ENCODE peak calls at places on chromosomes 3 and 15, in four cellular contexts. One of them, this sample, is unnamed.
A peak's percentile ranks its signal among the peaks of the same experiment; 100 is the strongest.

GRCh38 chr3:166304509-166305063 is 467.4 kb upstream of the BCHE start:
- DNase-seq in colonic mucosa: no peak
- DNase-seq in gastrocnemius medialis: no peak
- DNase-seq in A549: peak; percentile 43
- DNase-seq in this sample: no peak

GRCh38 chr3:184716652-184717607 is 5.1 kb upstream of the MAGEF1 start:
- DNase-seq in colonic mucosa: no peak
- DNase-seq in gastrocnemius medialis: no peak
- DNase-seq in A549: no peak
- DNase-seq in this sample: peak; percentile 32

GRCh38 chr3:143951351-143951971 is 20.2 kb upstream of the DIPK2A start:
- DNase-seq in colonic mucosa: no peak
- DNase-seq in gastrocnemius medialis: no peak
- DNase-seq in A549: peak; percentile 36
- DNase-seq in this sample: peak; percentile 33

GRCh38 chr15:93024293-93024692 is 64.7 kb downstream of the RGMA start:
- DNase-seq in colonic mucosa: no peak
- DNase-seq in gastrocnemius medialis: no peak
- DNase-seq in A549: no peak
- DNase-seq in this sample: no peak

GRCh38 chr3:32495085-32495484 is 7.6 kb downstream of the CMTM6 start:
- DNase-seq in colonic mucosa: no peak
- DNase-seq in gastrocnemius medialis: no peak
- DNase-seq in A549: no peak
- DNase-seq in this sample: no peak

GRCh38 chr15:81373996-81374395 is at the start of gene TMC3:
- DNase-seq in colonic mucosa: no peak
- DNase-seq in gastrocnemius medialis: no peak
- DNase-seq in A549: no peak
- DNase-seq in this sample: no peak

GRCh38 chr3:169430687-169431404 is 232.7 kb downstream of the MECOM start:
- DNase-seq in colonic mucosa: peak; percentile 36
- DNase-seq in gastrocnemius medialis: no peak
- DNase-seq in A549: peak; percentile 3
- DNase-seq in this sample: no peak

GRCh38 chr3:170967682-170968081 is 58.8 kb downstream of the SLC2A2 start:
- DNase-seq in colonic mucosa: no peak
- DNase-seq in gastrocnemius medialis: no peak
- DNase-seq in A549: no peak
- DNase-seq in this sample: no peak

GRCh38 chr3:101484805-101485620 is 28.0 kb downstream of the SENP7 start:
- DNase-seq in colonic mucosa: no peak
- DNase-seq in gastrocnemius medialis: no peak
- DNase-seq in A549: peak; percentile 11
- DNase-seq in this sample: no peak

GRCh38 chr15:32936283-32936918 is 218.6 kb downstream of the GREM1 start:
- DNase-seq in colonic mucosa: no peak
- DNase-seq in gastrocnemius medialis: no peak
- DNase-seq in A549: peak; percentile 52
- DNase-seq in this sample: no peak

GRCh38 chr3:12408984-12409383 is 75.3 kb upstream of the TSEN2 start:
- DNase-seq in colonic mucosa: no peak
- DNase-seq in gastrocnemius medialis: no peak
- DNase-seq in A549: no peak
- DNase-seq in this sample: no peak

GRCh38 chr3:12401208-12401607 is 83.1 kb upstream of the TSEN2 start:
- DNase-seq in colonic mucosa: no peak
- DNase-seq in gastrocnemius medialis: no peak
- DNase-seq in A549: no peak
- DNase-seq in this sample: no peak

GRCh38 chr3:12409625-12410596 is 74.4 kb upstream of the TSEN2 start:
- DNase-seq in colonic mucosa: peak; percentile 79
- DNase-seq in gastrocnemius medialis: no peak
- DNase-seq in A549: no peak
- DNase-seq in this sample: no peak

GRCh38 chr3:12400795-12401194 is 83.5 kb upstream of the TSEN2 start:
- DNase-seq in colonic mucosa: no peak
- DNase-seq in gastrocnemius medialis: no peak
- DNase-seq in A549: peak; percentile 11
- DNase-seq in this sample: no peak

DNA sequence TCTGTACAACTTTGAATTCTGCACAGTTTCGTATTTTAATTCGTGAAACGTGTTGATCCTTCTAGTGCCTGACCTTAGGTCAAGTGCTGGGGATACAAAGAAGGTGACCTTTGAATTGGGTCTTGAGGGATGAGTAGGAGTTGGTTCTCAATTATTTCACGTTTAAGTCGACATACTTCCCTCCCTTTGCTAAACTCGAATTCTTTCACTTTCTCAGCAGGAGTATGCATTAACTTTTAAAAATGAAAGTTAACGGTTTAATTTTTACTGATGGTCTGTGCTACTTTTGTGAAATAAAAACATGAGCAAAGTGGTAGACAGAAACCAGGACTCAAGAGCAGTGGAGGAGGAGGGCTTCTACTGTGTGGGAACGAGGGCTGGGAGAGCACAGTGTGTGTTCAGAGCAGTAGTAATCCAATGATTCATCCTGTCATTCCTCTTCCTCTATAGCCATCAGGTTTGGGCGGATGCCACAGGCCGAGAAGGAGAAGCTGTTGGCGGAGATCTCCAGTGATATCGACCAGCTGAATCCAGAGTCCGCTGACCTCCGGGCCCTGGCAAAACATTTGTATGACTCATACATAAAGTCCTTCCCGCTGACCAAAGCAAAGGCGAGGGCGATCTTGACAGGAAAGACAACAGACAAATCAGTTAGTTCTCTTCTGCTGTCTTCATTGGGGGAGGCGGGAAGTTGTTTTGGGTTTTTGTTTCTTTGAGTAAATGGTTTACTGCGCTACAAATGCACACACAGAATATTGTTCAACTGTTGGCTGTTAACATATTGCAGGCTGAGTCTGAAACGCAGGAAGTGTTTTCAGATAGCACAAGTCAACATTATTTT is 78.6 kb upstream of the TSEN2 start:
- DNase-seq in colonic mucosa: peak; percentile 90
- DNase-seq in gastrocnemius medialis: peak; percentile 58
- DNase-seq in A549: peak; percentile 90
- DNase-seq in this sample: no peak
- H3K4me3 ChIP-seq in colonic mucosa: no peak overlapping the region
- H3K4me3 ChIP-seq in gastrocnemius medialis: no peak overlapping the region
- H3K4me3 ChIP-seq in A549: peak overlapping the region; percentile 3
- H3K4me3 ChIP-seq in this sample: no peak overlapping the region

GRCh38 chr3:129341331-129342141 is 62.9 kb downstream of the HMCES start:
- DNase-seq in colonic mucosa: no peak
- DNase-seq in gastrocnemius medialis: no peak
- DNase-seq in A549: no peak
- DNase-seq in this sample: no peak

GRCh38 chr3:129345971-129346370 is 67.3 kb downstream of the HMCES start:
- DNase-seq in colonic mucosa: no peak
- DNase-seq in gastrocnemius medialis: no peak
- DNase-seq in A549: no peak
- DNase-seq in this sample: no peak

GRCh38 chr3:129344540-129345220 is 66.0 kb downstream of the HMCES start:
- DNase-seq in colonic mucosa: no peak
- DNase-seq in gastrocnemius medialis: no peak
- DNase-seq in A549: no peak
- DNase-seq in this sample: no peak

GRCh38 chr3:129345281-129345680 is 66.6 kb downstream of the HMCES start:
- DNase-seq in colonic mucosa: no peak
- DNase-seq in gastrocnemius medialis: no peak
- DNase-seq in A549: no peak
- DNase-seq in this sample: no peak

GRCh38 chr3:129343643-129344360 is 65.1 kb downstream of the HMCES start:
- DNase-seq in colonic mucosa: peak; percentile 32
- DNase-seq in gastrocnemius medialis: no peak
- DNase-seq in A549: peak; percentile 38
- DNase-seq in this sample: no peak
- TF ChIP-seq CTCF in colonic mucosa: peak; percentile 43
- TF ChIP-seq CTCF in gastrocnemius medialis: peak; percentile 65
- TF ChIP-seq CTCF in A549: peak; percentile 58
- TF ChIP-seq CTCF in this sample: no peak

GRCh38 chr3:123423806-123424205 is 25.1 kb downstream of the ADCY5 start:
- DNase-seq in colonic mucosa: no peak
- DNase-seq in gastrocnemius medialis: no peak
- DNase-seq in A549: no peak
- DNase-seq in this sample: peak; percentile 47
- H3K27ac ChIP-seq in colonic mucosa: no peak overlapping the region
- H3K27ac ChIP-seq in gastrocnemius medialis: no peak overlapping the region
- H3K27ac ChIP-seq in A549: no peak overlapping the region
- H3K27ac ChIP-seq in this sample: no peak overlapping the region

GRCh38 chr3:14145236-14145635 is 20.4 kb downstream of the TMEM43 start:
- DNase-seq in colonic mucosa: no peak
- DNase-seq in gastrocnemius medialis: no peak
- DNase-seq in A549: no peak
- DNase-seq in this sample: no peak
- H3K4me3 ChIP-seq in colonic mucosa: no peak overlapping the region
- H3K4me3 ChIP-seq in gastrocnemius medialis: no peak overlapping the region
- H3K4me3 ChIP-seq in A549: no peak overlapping the region
- H3K4me3 ChIP-seq in this sample: no peak overlapping the region

GRCh38 chr15:88335074-88335473 is 78.5 kb upstream of the NTRK3 start:
- DNase-seq in colonic mucosa: no peak
- DNase-seq in gastrocnemius medialis: no peak
- DNase-seq in A549: no peak
- DNase-seq in this sample: no peak
- TF ChIP-seq CTCF in colonic mucosa: no peak
- TF ChIP-seq CTCF in gastrocnemius medialis: no peak
- TF ChIP-seq CTCF in A549: no peak
- TF ChIP-seq CTCF in this sample: peak; percentile 48

GRCh38 chr3:111080357-111080937 is 8.8 kb downstream of the NECTIN3 start:
- DNase-seq in colonic mucosa: no peak
- DNase-seq in gastrocnemius medialis: no peak
- DNase-seq in A549: peak; percentile 33
- DNase-seq in this sample: no peak

GRCh38 chr3:111077384-111077783 is 5.8 kb downstream of the NECTIN3 start:
- DNase-seq in colonic mucosa: no peak
- DNase-seq in gastrocnemius medialis: no peak
- DNase-seq in A549: no peak
- DNase-seq in this sample: no peak

GRCh38 chr3:111076732-111077131 is 5.1 kb downstream of the NECTIN3 start:
- DNase-seq in colonic mucosa: no peak
- DNase-seq in gastrocnemius medialis: no peak
- DNase-seq in A549: no peak
- DNase-seq in this sample: no peak

GRCh38 chr3:111084911-111085310 is 13.3 kb downstream of the NECTIN3 start:
- DNase-seq in colonic mucosa: no peak
- DNase-seq in gastrocnemius medialis: no peak
- DNase-seq in A549: no peak
- DNase-seq in this sample: no peak

GRCh38 chr3:111081008-111081545 is 9.5 kb downstream of the NECTIN3 start:
- DNase-seq in colonic mucosa: no peak
- DNase-seq in gastrocnemius medialis: no peak
- DNase-seq in A549: no peak
- DNase-seq in this sample: no peak
- H3K27ac ChIP-seq in colonic mucosa: no peak overlapping the region
- H3K27ac ChIP-seq in gastrocnemius medialis: no peak overlapping the region
- H3K27ac ChIP-seq in A549: no peak overlapping the region
- H3K27ac ChIP-seq in this sample: no peak overlapping the region

DNA sequence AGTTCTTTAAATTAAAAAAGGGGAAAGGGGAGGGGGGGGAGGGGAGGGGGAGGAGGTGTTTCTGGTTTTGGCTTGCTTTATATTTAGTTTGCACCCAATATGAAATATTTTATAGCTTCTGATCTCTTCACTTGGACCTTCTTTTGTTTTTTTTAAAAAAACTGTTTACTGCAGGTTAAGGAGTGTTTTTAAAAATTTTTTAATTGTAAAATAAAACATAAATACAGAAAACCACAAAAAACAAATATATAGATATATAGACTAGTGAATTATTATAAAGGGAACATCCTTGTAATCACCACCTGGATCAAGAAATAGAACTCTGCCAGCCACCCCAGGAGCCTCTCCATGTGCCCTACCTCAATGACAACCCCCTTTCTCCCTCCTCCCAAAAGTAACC is 861 bp upstream of the MYLK start:
- DNase-seq in colonic mucosa: no peak
- DNase-seq in gastrocnemius medialis: no peak
- DNase-seq in A549: no peak
- DNase-seq in this sample: no peak
- H3K4me3 ChIP-seq in colonic mucosa: no peak overlapping the region
- H3K4me3 ChIP-seq in gastrocnemius medialis: no peak overlapping the region
- H3K4me3 ChIP-seq in A549: peak overlapping the region; percentile 86
- H3K4me3 ChIP-seq in this sample: peak overlapping the region; percentile 62

This sample was measured in WERI-Rb-1.